ENCODE peak calls at places on chromosomes 2 and 18, in seven cellular contexts. Z, O, Q, J, I, N and L are unnamed samples.

GRCh38 chr2:188631037-188631794 is 339.5 kb downstream of the GULP1 start:
- DNase-seq in N (no peak), Z (no peak), I (no peak), O (no peak), Q (no peak), J (no peak), L (no peak)

GRCh38 chr2:144137705-144138428 is 382.1 kb downstream of the ZEB2 start:
- DNase-seq in I (no peak), Q (no peak), Z (no peak), O (no peak), J (no peak), N (no peak), L (no peak)

GRCh38 chr2:61493523-61493942 is 22.6 kb upstream of the USP34 start:
- DNase-seq in J (no peak), N (no peak), Z (no peak), I (no peak), O (no peak), Q (no peak), L (no peak)

GRCh38 chr2:78734221-78734620 is 291.3 kb upstream of the REG3G start:
- DNase-seq in O (no peak), Q (no peak), J (no peak), I (no peak), N (no peak), Z (no peak), L (no peak)

GRCh38 chr2:44286884-44287638 is 11.8 kb downstream of the SLC3A1 start:
- DNase-seq in N (no peak), Z (peak; percentile 56), I (no peak), Q (no peak), J (no peak), O (no peak), L (peak; percentile 47)

GRCh38 chr2:25266399-25266798 is 75.3 kb downstream of the DNMT3A start:
- DNase-seq in Z (no peak), N (no peak), I (no peak), O (no peak), Q (no peak), J (peak; percentile 82), L (no peak)

GRCh38 chr2:25473758-25474335 is 132.1 kb upstream of the DNMT3A start:
- DNase-seq in I (no peak), Z (no peak), O (peak; percentile 40), J (peak; percentile 80), Q (no peak), N (no peak), L (no peak)

GRCh38 chr2:112159454-112159921 is 21.3 kb downstream of the FBLN7 start:
- DNase-seq in Z (no peak), N (no peak), J (no peak), O (no peak), I (no peak), Q (no peak), L (no peak)

GRCh38 chr2:9060819-9061218 is 57.3 kb upstream of the MBOAT2 start:
- DNase-seq in I (no peak), O (no peak), Z (no peak), N (no peak), J (no peak), Q (no peak), L (no peak)

GRCh38 chr2:42872736-42873135 is 80.4 kb upstream of the HAAO start:
- DNase-seq in J (no peak), I (no peak), Z (no peak), O (no peak), Q (no peak), N (no peak), L (no peak)

GRCh38 chr2:17765423-17765822 is 11.5 kb downstream of the GEN1 start:
- DNase-seq in I (no peak), J (no peak), O (no peak), Q (no peak), N (no peak), Z (peak; percentile 20), L (no peak)

GRCh38 chr18:22545091-22545795 is 127.5 kb upstream of the CTAGE1 start:
- DNase-seq in N (no peak), J (no peak), I (no peak), Z (no peak), Q (no peak), O (no peak), L (no peak)

GRCh38 chr2:227942021-227942420 is 70.6 kb downstream of the DAW1 start:
- DNase-seq in Q (no peak), I (peak; percentile 15), O (no peak), Z (no peak), J (no peak), N (no peak), L (no peak)

GRCh38 chr2:109467701-109468100 is 146.1 kb downstream of the SEPTIN10 start:
- DNase-seq in I (no peak), Z (no peak), N (no peak), J (no peak), O (no peak), Q (no peak), L (no peak)

GRCh38 chr18:70463085-70463484 is 174.2 kb downstream of the SOCS6 start:
- DNase-seq in Q (no peak), I (no peak), O (no peak), N (no peak), J (no peak), Z (no peak), L (no peak)

GRCh38 chr2:128187032-128187654 is 96.1 kb downstream of the UGGT1 start:
- DNase-seq in J (no peak), Q (no peak), I (no peak), N (no peak), Z (peak; percentile 33), O (no peak), L (no peak)

GRCh38 chr18:23156134-23156533 is 20.8 kb downstream of the CABLES1 start:
- DNase-seq in N (no peak), O (no peak), Z (no peak), Q (no peak), I (no peak), J (no peak), L (no peak)